ENCODE peak calls at places on chromosome 7, in seven cellular contexts. X is M059J; K is H4; Q is midbrain; D is stimulated activated effector memory CD8-positive, alpha-beta T cell treated with anti-CD3 and anti-CD28 coated beads, Interleukin-12 subunit alpha, Interleukin-12 subunit beta, amount 100 ng/mL, for 72 hours; N is neural crest cell; P is NAMALWA. V is an unnamed sample.
A peak's percentile ranks its signal among the peaks of the same experiment; 100 is the strongest.

GRCh38 chr7:149704507-149704906 is 68.9 kb downstream of the ZNF467 start:
- DNase-seq in P (no peak), X (no peak), K (no peak), D (no peak), Q (no peak), N (no peak), V (no peak)

GRCh38 chr7:32957326-32958045 is at the start of gene FKBP9:
- DNase-seq in D (peak; percentile 6), K (peak; percentile 61), Q (peak; percentile 70), X (peak; percentile 87), N (peak; percentile 77), P (no peak), V (no peak)

GRCh38 chr7:22990588-22990949 is 23.4 kb downstream of the HYCC1 start:
- DNase-seq in D (no peak), P (peak; percentile 50), X (peak; percentile 94), K (peak; percentile 92), Q (no peak), N (no peak), V (no peak)

GRCh38 chr7:5424689-5425506 is 1.3 kb upstream of the TNRC18 start:
- DNase-seq in D (no peak), N (peak; percentile 30), X (peak; percentile 69), K (peak; percentile 72), P (no peak), Q (peak; percentile 66), V (peak; percentile 94)

GRCh38 chr7:137591444-137591843 is 247.9 kb upstream of the PTN start:
- DNase-seq in Q (no peak), X (peak; percentile 61), K (peak; percentile 69), N (no peak), D (no peak), P (no peak), V (no peak)

GRCh38 chr7:148865283-148865682 is 18.8 kb downstream of the EZH2 start:
- DNase-seq in K (no peak), X (no peak), D (no peak), N (no peak), Q (no peak), P (no peak), V (no peak)

GRCh38 chr7:28744951-28745350 is 213.2 kb downstream of the TRIL start:
- DNase-seq in P (no peak), K (no peak), X (no peak), N (no peak), D (no peak), Q (no peak), V (no peak)

GRCh38 chr7:22137026-22137425 is 191.3 kb upstream of the CDCA7L start:
- DNase-seq in P (no peak), Q (no peak), N (no peak), X (peak; percentile 5), K (no peak), D (no peak), V (no peak)

GRCh38 chr7:28759373-28760013 is 198.6 kb downstream of the TRIL start:
- DNase-seq in X (peak; percentile 86), P (no peak), N (no peak), Q (no peak), D (no peak), K (peak; percentile 93), V (no peak)

GRCh38 chr7:11231190-11231589 is 257.5 kb downstream of the PHF14 start:
- DNase-seq in D (no peak), X (no peak), K (no peak), P (no peak), N (no peak), Q (no peak), V (no peak)